ENCODE peak calls at places on chromosomes 1 and 21, in ten cellular contexts. T is heart right ventricle, E is ovary, S is transverse colon, U is uterus, K is GM23338, A is lung, N is A673, Q is GM06990, P is left lung. B is an unnamed sample. For H3K36me3, the result is how much of the 10 kb centered on the place peaks cover.

GRCh38 chr1:1157426-1157913 is 16.2 kb upstream of the TTLL10 start:
- DNase-seq in N (peak), A (peak), S (peak), Q (peak), E (peak), P (peak), K (peak), U (peak), T (peak), B (peak)

GRCh38 chr1:2380816-2381591 is 10.3 kb downstream of the MORN1 start:
- DNase-seq in E (peak), S (peak), Q (peak), P (peak), U (no peak), K (no peak), N (no peak), A (no peak), T (no peak), B (no peak)

GRCh38 chr1:42420911-42421585 is 34.8 kb downstream of the ZMYND12 start:
- DNase-seq in E (peak), P (no peak), A (no peak), U (peak), N (peak), K (no peak), T (peak), S (peak), Q (no peak), B (peak)

GRCh38 chr1:230103341-230104173 is 36.5 kb downstream of the GALNT2 start:
- DNase-seq in U (no peak), N (no peak), E (no peak), A (no peak), T (no peak), P (no peak), Q (no peak), K (no peak), S (no peak), B (no peak)

GRCh38 chr1:35573198-35573775 is at the start of gene TFAP2E:
- DNase-seq in P (no peak), S (peak), E (no peak), N (peak), K (peak), A (peak), U (no peak), Q (no peak), T (no peak), B (no peak)

GRCh38 chr1:86922445-86922844 is 8.0 kb downstream of the HS2ST1 start:
- DNase-seq in P (no peak), A (no peak), T (no peak), Q (no peak), U (no peak), S (no peak), E (no peak), N (no peak), K (no peak), B (no peak)

GRCh38 chr1:30358510-30358909 is 364.9 kb downstream of the MATN1 start:
- DNase-seq in T (no peak), S (no peak), K (peak), Q (no peak), A (no peak), N (no peak), U (no peak), P (no peak), E (no peak), B (no peak)

GRCh38 chr1:114021665-114022099 is 42.4 kb downstream of the OLFML3 start:
- DNase-seq in P (no peak), U (no peak), E (no peak), T (no peak), S (no peak), Q (no peak), N (no peak), K (no peak), A (no peak), B (no peak)

GRCh38 chr1:22814176-22815042 is 103.8 kb downstream of the EPHB2 start:
- DNase-seq in T (no peak), K (no peak), U (peak), S (peak), E (peak), A (peak), P (no peak), Q (no peak), N (no peak), B (no peak)

GRCh38 chr1:181583598-181583997 is 100.3 kb downstream of the CACNA1E start:
- DNase-seq in K (peak), P (no peak), U (no peak), A (no peak), E (no peak), N (no peak), S (peak), T (no peak), Q (no peak), B (no peak)

GRCh38 chr1:157652859-157653493 is 47.6 kb downstream of the FCRL3 start:
- DNase-seq in T (no peak), N (no peak), Q (peak), U (no peak), K (no peak), A (no peak), P (no peak), S (no peak), E (no peak), B (no peak)

GRCh38 chr1:103108525-103109150 is 316 bp upstream of the COL11A1 start:
- DNase-seq in N (no peak), K (peak), Q (no peak), U (no peak), S (no peak), E (peak), T (no peak), A (no peak), P (peak), B (no peak)

GRCh38 chr1:19476440-19477190 is 8.7 kb downstream of the CAPZB start:
- DNase-seq in P (no peak), N (no peak), K (no peak), A (no peak), Q (peak), U (no peak), S (no peak), T (no peak), E (no peak), B (no peak)

GRCh38 chr1:43974443-43975248 is at the start of gene ATP6V0B:
- DNase-seq in Q (peak), A (peak), U (peak), S (peak), K (peak), P (peak), E (peak), N (peak), T (peak), B (peak)

GRCh38 chr1:92291372-92291999 is 7.3 kb downstream of the GLMN start:
- DNase-seq in P (no peak), N (peak), S (no peak), A (no peak), E (no peak), T (no peak), U (no peak), Q (no peak), K (peak), B (peak)

GRCh38 chr1:228990906-228991569 is 255.8 kb downstream of the RHOU start:
- DNase-seq in E (no peak), Q (no peak), P (no peak), S (no peak), T (no peak), A (no peak), K (no peak), U (no peak), N (no peak), B (no peak)

GRCh38 chr1:222347627-222348026 is 200.3 kb downstream of the HHIPL2 start:
- DNase-seq in A (no peak), T (no peak), K (no peak), P (no peak), Q (no peak), N (no peak), U (no peak), E (no peak), S (no peak), B (no peak)

GRCh38 chr1:59143824-59144223 is 153.1 kb upstream of the FGGY start:
- DNase-seq in S (no peak), U (no peak), P (no peak), A (no peak), Q (no peak), K (no peak), E (no peak), T (no peak), N (peak), B (peak)

GRCh38 chr1:153608742-153609584 is 4.0 kb downstream of the S100A16 start:
- DNase-seq in K (peak), Q (no peak), P (peak), T (peak), S (peak), E (peak), A (peak), N (no peak), U (peak), B (peak)

GRCh38 chr1:239995281-239995680 is 96.4 kb upstream of the FMN2 start:
- DNase-seq in U (no peak), K (no peak), P (no peak), A (no peak), Q (no peak), T (no peak), N (no peak), E (no peak), S (no peak), B (no peak)

GRCh38 chr1:115978292-115978941 is 2.1 kb downstream of the SLC22A15 start:
- DNase-seq in N (no peak), E (no peak), Q (no peak), K (no peak), T (no peak), S (no peak), A (no peak), U (no peak), P (no peak), B (no peak)

GRCh38 chr1:197841158-197841557 is 61.3 kb upstream of the C1orf53 start:
- DNase-seq in T (no peak), U (no peak), S (no peak), P (no peak), N (no peak), E (no peak), K (peak), A (no peak), Q (no peak), B (no peak)

GRCh38 chr1:220528679-220529529 is 968 bp downstream of the MARK1 start:
- DNase-seq in E (no peak), N (no peak), U (peak), A (no peak), Q (peak), S (peak), K (peak), P (no peak), T (peak), B (no peak)

GRCh38 chr1:61352845-61353435 is 270.6 kb downstream of the NFIA start:
- DNase-seq in Q (no peak), N (no peak), P (no peak), T (no peak), S (no peak), E (no peak), K (peak), A (no peak), U (no peak), B (no peak)

DNA sequence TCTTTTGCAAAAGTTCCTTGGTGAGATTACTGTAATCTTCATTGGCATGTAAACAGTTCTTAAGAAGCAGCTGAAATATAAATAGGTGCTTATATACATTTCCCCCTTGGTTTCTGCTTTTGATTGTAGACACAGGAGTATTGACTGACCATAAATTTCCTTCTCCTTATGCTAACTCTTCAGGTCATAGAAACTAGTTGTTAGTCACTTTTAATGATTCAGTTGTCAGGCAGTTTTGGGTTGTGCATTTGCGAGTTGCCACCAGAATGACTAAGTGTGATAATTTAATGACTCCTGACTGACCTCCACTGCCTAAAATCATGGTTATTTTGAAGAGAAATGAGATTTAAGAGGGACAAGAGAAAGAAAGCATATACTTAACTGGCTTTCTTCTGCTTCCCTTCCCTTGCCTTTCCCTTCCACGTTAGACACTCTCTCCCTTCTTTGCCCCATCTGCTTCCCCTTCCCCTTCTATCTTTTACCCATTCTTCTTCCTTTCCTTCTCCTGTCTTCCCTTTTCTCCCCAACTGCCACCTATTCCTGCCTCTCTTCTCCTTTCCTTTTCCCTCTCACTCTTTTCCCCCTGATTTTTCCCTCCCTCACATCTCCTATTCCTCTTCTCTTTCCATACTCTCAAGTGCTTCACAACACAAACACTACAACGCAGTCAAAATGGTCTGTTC is 12.3 kb downstream of the ZMPSTE24 start:
- DNase-seq in U (no peak), S (no peak), K (no peak), N (no peak), P (no peak), T (no peak), E (no peak), A (no peak), Q (no peak), B (no peak)
- H3K36me3 ChIP-seq in U (under half), S (under half), K (under half), N (half or more), P (half or more), T (under half), E (under half), A (under half), Q (under half), B (under half)

GRCh38 chr1:32256473-32257226 is 5.6 kb downstream of the LCK start:
- DNase-seq in K (no peak), N (no peak), E (no peak), U (no peak), T (no peak), S (no peak), P (no peak), Q (no peak), A (no peak), B (no peak)
- H3K4me3 ChIP-seq in K (no peak), N (no peak), E (no peak), U (no peak), T (no peak), S (no peak), P (no peak), Q (peak), A (no peak), B (no peak)

GRCh38 chr1:208107817-208108608 is 136.2 kb downstream of the PLXNA2 start:
- DNase-seq in N (no peak), E (peak), T (no peak), K (no peak), S (no peak), P (no peak), U (peak), A (peak), Q (no peak), B (peak)

GRCh38 chr1:208105756-208106155 is 138.4 kb downstream of the PLXNA2 start:
- DNase-seq in N (no peak), U (no peak), E (no peak), T (no peak), Q (no peak), P (no peak), S (no peak), K (no peak), A (no peak), B (no peak)

GRCh38 chr1:208108646-208109330 is 135.4 kb downstream of the PLXNA2 start:
- DNase-seq in P (no peak), U (no peak), Q (no peak), S (no peak), E (no peak), T (no peak), K (no peak), A (no peak), N (no peak), B (no peak)

GRCh38 chr1:208106218-208106617 is 138.0 kb downstream of the PLXNA2 start:
- DNase-seq in Q (no peak), A (no peak), S (no peak), U (no peak), N (no peak), E (no peak), T (no peak), K (no peak), P (no peak), B (no peak)

DNA sequence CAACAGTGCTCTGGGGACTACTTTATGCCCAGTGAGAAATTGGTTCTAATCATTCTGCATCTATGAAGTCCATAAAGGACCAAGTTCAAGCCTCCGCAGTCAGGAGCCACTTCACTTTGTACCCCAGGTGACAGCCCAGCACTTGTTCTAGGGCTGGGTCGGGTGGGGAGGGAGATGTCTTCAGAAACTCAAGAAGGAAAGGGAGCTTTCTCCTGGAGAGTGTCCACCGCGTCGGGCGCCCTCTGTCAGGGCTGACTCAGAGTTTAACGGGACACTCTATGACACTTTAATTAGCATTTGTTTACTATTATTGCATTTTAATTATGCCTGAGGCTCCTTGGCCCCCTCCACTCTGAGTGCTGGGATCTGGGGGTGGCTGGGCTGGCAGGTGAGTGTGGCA is 136.8 kb downstream of the PLXNA2 start:
- DNase-seq in K (no peak), S (no peak), Q (no peak), A (no peak), U (no peak), N (no peak), P (no peak), E (no peak), T (no peak), B (no peak)
- TF ChIP-seq CTCF in K (no peak), S (no peak), Q (no peak), A (no peak), U (no peak), N (no peak), P (no peak), E (no peak), T (no peak), B (no peak)

GRCh38 chr21:44966135-44967081 is 26.6 kb downstream of the SLX9 start:
- DNase-seq in U (peak), E (peak), A (no peak), K (no peak), S (no peak), Q (no peak), P (peak), N (peak), T (peak), B (no peak)

GRCh38 chr21:44967082-44968047 is 27.5 kb downstream of the SLX9 start:
- DNase-seq in S (no peak), A (no peak), K (no peak), E (no peak), P (peak), T (no peak), Q (no peak), N (no peak), U (no peak), B (no peak)

GRCh38 chr21:44965251-44966022 is 25.6 kb downstream of the SLX9 start:
- DNase-seq in P (peak), U (no peak), N (peak), Q (no peak), K (no peak), T (peak), A (no peak), E (no peak), S (no peak), B (no peak)

GRCh38 chr21:44962481-44962966 is 22.7 kb downstream of the SLX9 start:
- DNase-seq in N (no peak), T (peak), E (no peak), A (no peak), P (peak), S (no peak), Q (no peak), U (peak), K (no peak), B (peak)

GRCh38 chr21:44964381-44964780 is 24.6 kb downstream of the SLX9 start:
- DNase-seq in E (no peak), A (no peak), P (peak), K (no peak), S (no peak), T (peak), Q (no peak), U (no peak), N (no peak), B (no peak)
- H3K36me3 ChIP-seq in E (under half), A (under half), P (half or more), K (under half), S (under half), T (under half), Q (under half), U (under half), N (half or more), B (under half)

GRCh38 chr21:37214952-37215351 is 52.2 kb downstream of the VPS26C start:
- DNase-seq in T (no peak), S (no peak), E (no peak), A (no peak), P (no peak), Q (no peak), K (no peak), U (no peak), N (no peak), B (no peak)

GRCh38 chr21:37220433-37220980 is 46.6 kb downstream of the VPS26C start:
- DNase-seq in U (no peak), S (peak), K (peak), Q (no peak), N (peak), A (no peak), T (no peak), E (no peak), P (no peak), B (no peak)

GRCh38 chr21:37223804-37224345 is 43.3 kb downstream of the VPS26C start:
- DNase-seq in P (no peak), S (no peak), E (no peak), A (no peak), K (no peak), N (no peak), T (no peak), Q (no peak), U (no peak), B (no peak)

GRCh38 chr21:37220981-37221664 is 46.0 kb downstream of the VPS26C start:
- DNase-seq in N (peak), T (peak), S (peak), U (peak), Q (peak), P (peak), E (peak), K (peak), A (peak), B (peak)

DNA sequence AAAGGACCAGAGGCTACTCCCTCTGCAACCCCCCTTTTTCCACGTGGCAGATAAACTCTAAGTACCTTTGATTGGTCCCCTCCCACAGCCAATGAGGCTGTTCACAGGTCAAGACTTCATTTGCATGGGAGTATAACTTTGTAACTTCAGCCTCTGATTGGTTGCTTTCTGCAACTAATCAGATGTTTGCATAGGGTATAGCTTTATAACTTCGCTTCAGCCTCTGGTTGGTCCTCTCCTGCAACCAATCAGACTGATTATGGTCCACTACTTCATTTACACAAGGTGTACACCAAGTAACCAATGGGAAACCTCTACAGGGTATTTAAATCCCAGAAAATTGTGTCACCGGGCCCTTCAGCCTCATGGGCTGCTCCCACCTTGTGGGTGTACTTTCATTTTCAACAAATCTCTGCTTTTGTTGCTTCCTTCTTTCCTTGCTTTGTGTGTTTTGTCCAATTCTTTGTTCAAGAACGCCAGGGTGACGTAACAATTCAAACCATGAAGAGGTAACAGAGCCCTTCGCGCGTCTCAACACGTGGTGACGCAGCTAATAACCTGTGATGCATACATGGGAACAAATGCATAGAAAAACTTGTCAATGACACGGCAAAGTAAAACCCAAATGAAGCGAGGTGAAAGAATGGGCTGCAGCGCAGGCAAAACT is 47.2 kb downstream of the VPS26C start:
- DNase-seq in S (no peak), U (no peak), T (no peak), N (no peak), P (no peak), A (no peak), K (no peak), Q (no peak), E (no peak), B (no peak)
- H3K4me3 ChIP-seq in S (peak), U (peak), T (peak), N (peak), P (peak), A (peak), K (peak), Q (peak), E (peak), B (peak)

B was measured in kidney epithelial cell.